ENCODE peak calls at places on chromosomes 11 and 22, in nine cellular contexts. G, L, B, S, W, C, I, N and H are unnamed samples.

GRCh38 chr11:69308936-69309799 is 15.2 kb downstream of the MYEOV start:
- DNase-seq in G (no peak), L (no peak), B (no peak), S (no peak), W (no peak), C (peak), I (no peak), N (no peak), H (peak)

GRCh38 chr11:62546244-62546936 is at the start of gene AHNAK:
- DNase-seq in G (peak), L (peak), B (peak), S (peak), W (peak), C (peak), I (peak), N (peak), H (peak)

GRCh38 chr11:3102641-3102921 is 45.4 kb upstream of the CARS1 start:
- DNase-seq in G (no peak), L (no peak), B (no peak), S (no peak), W (no peak), C (peak), I (no peak), N (no peak), H (no peak)

GRCh38 chr22:44025171-44026065 is 1.3 kb downstream of the PARVB start:
- DNase-seq in G (no peak), L (no peak), B (peak), S (peak), W (no peak), C (peak), I (no peak), N (no peak), H (no peak)

GRCh38 chr11:62489204-62489603 is 57.4 kb downstream of the AHNAK start:
- DNase-seq in G (peak), L (no peak), B (no peak), S (no peak), W (no peak), C (no peak), I (no peak), N (peak), H (no peak)

GRCh38 chr22:27462190-27462589 is 339.4 kb downstream of the MN1 start:
- DNase-seq in G (no peak), L (no peak), B (no peak), S (no peak), W (no peak), C (no peak), I (no peak), N (no peak), H (no peak)

GRCh38 chr11:27882066-27882697 is 181.9 kb upstream of the BDNF start:
- DNase-seq in G (peak), L (no peak), B (no peak), S (no peak), W (no peak), C (no peak), I (no peak), N (peak), H (no peak)

GRCh38 chr22:46881373-46882118 is 119.1 kb downstream of the TBC1D22A start:
- DNase-seq in G (peak), L (no peak), B (no peak), S (peak), W (no peak), C (no peak), I (no peak), N (peak), H (no peak)

GRCh38 chr11:32137263-32137662 is 46.4 kb downstream of the RCN1 start:
- DNase-seq in G (peak), L (no peak), B (no peak), S (no peak), W (no peak), C (no peak), I (no peak), N (peak), H (no peak)

GRCh38 chr11:898540-899190 is 11.9 kb downstream of the CHID1 start:
- DNase-seq in G (no peak), L (no peak), B (no peak), S (no peak), W (peak), C (no peak), I (no peak), N (peak), H (no peak)

GRCh38 chr11:128463386-128463829 is 124.0 kb downstream of the ETS1 start:
- DNase-seq in G (peak), L (no peak), B (no peak), S (peak), W (no peak), C (no peak), I (no peak), N (peak), H (peak)

GRCh38 chr11:93659216-93659615 is 2.3 kb upstream of the CEP295 start:
- DNase-seq in G (no peak), L (no peak), B (no peak), S (no peak), W (no peak), C (no peak), I (no peak), N (no peak), H (no peak)

GRCh38 chr22:48098243-48098935 is 1335.9 kb downstream of the TBC1D22A start:
- DNase-seq in G (no peak), L (no peak), B (no peak), S (no peak), W (no peak), C (no peak), I (no peak), N (no peak), H (no peak)

GRCh38 chr11:62143727-62144126 is 19.9 kb downstream of the INCENP start:
- DNase-seq in G (no peak), L (peak), B (no peak), S (no peak), W (no peak), C (peak), I (no peak), N (no peak), H (peak)

GRCh38 chr11:88206746-88207145 is 31.5 kb upstream of the RAB38 start:
- DNase-seq in G (no peak), L (no peak), B (no peak), S (no peak), W (no peak), C (no peak), I (no peak), N (peak), H (no peak)

GRCh38 chr11:393219-394033 is 583 bp upstream of the PKP3 start:
- DNase-seq in G (peak), L (no peak), B (no peak), S (no peak), W (no peak), C (no peak), I (no peak), N (peak), H (no peak)

GRCh38 chr11:66133216-66133775 is 63.2 kb downstream of the PACS1 start:
- DNase-seq in G (no peak), L (no peak), B (no peak), S (no peak), W (no peak), C (no peak), I (no peak), N (no peak), H (no peak)

GRCh38 chr22:32684822-32685187 is 116.7 kb upstream of the TIMP3 start:
- DNase-seq in G (peak), L (no peak), B (no peak), S (no peak), W (no peak), C (no peak), I (no peak), N (peak), H (peak)

GRCh38 chr11:1669546-1670218 is 27.3 kb upstream of the KRTAP5-6 start:
- DNase-seq in G (no peak), L (no peak), B (no peak), S (no peak), W (no peak), C (no peak), I (no peak), N (no peak), H (no peak)

GRCh38 chr11:104129138-104129537 is 34.8 kb downstream of the PDGFD start:
- DNase-seq in G (no peak), L (no peak), B (no peak), S (no peak), W (no peak), C (no peak), I (no peak), N (no peak), H (no peak)

GRCh38 chr11:6889835-6890234 is 2.5 kb downstream of the OR2D2 start:
- DNase-seq in G (no peak), L (no peak), B (no peak), S (no peak), W (no peak), C (no peak), I (no peak), N (no peak), H (no peak)

GRCh38 chr11:2207212-2207611 is 35.6 kb upstream of the TH start:
- DNase-seq in G (no peak), L (peak), B (no peak), S (no peak), W (no peak), C (no peak), I (no peak), N (no peak), H (no peak)

GRCh38 chr11:72598466-72598865 is 75.8 kb downstream of the PDE2A start:
- DNase-seq in G (no peak), L (no peak), B (no peak), S (no peak), W (no peak), C (no peak), I (no peak), N (no peak), H (no peak)

GRCh38 chr11:72602250-72602904 is 71.8 kb downstream of the PDE2A start:
- DNase-seq in G (no peak), L (no peak), B (no peak), S (no peak), W (no peak), C (no peak), I (no peak), N (no peak), H (no peak)

GRCh38 chr11:72600557-72600956 is 73.7 kb downstream of the PDE2A start:
- DNase-seq in G (no peak), L (no peak), B (no peak), S (no peak), W (no peak), C (no peak), I (no peak), N (no peak), H (no peak)

GRCh38 chr11:72598901-72599300 is 75.3 kb downstream of the PDE2A start:
- DNase-seq in G (peak), L (peak), B (peak), S (peak), W (peak), C (no peak), I (no peak), N (peak), H (no peak)

GRCh38 chr11:72599325-72600117 is 74.7 kb downstream of the PDE2A start:
- DNase-seq in G (no peak), L (no peak), B (peak), S (no peak), W (no peak), C (no peak), I (no peak), N (no peak), H (no peak)
- TF ChIP-seq CTCF in G (no peak), L (no peak), B (no peak), S (no peak), W (no peak), C (no peak), I (no peak), N (no peak), H (no peak)

GRCh38 chr22:41912338-41913039 is 2.4 kb downstream of the SHISA8 start:
- DNase-seq in G (no peak), L (no peak), B (no peak), S (no peak), W (no peak), C (no peak), I (no peak), N (no peak), H (no peak)

GRCh38 chr22:41911292-41911611 is 3.6 kb downstream of the SHISA8 start:
- DNase-seq in G (no peak), L (no peak), B (no peak), S (no peak), W (no peak), C (no peak), I (no peak), N (no peak), H (no peak)

GRCh38 chr22:41910050-41910598 is 4.8 kb downstream of the SHISA8 start:
- DNase-seq in G (no peak), L (peak), B (no peak), S (peak), W (peak), C (no peak), I (no peak), N (no peak), H (no peak)

GRCh38 chr22:41909290-41910049 is 5.4 kb downstream of the SHISA8 start:
- DNase-seq in G (no peak), L (no peak), B (no peak), S (no peak), W (no peak), C (no peak), I (no peak), N (no peak), H (no peak)

DNA sequence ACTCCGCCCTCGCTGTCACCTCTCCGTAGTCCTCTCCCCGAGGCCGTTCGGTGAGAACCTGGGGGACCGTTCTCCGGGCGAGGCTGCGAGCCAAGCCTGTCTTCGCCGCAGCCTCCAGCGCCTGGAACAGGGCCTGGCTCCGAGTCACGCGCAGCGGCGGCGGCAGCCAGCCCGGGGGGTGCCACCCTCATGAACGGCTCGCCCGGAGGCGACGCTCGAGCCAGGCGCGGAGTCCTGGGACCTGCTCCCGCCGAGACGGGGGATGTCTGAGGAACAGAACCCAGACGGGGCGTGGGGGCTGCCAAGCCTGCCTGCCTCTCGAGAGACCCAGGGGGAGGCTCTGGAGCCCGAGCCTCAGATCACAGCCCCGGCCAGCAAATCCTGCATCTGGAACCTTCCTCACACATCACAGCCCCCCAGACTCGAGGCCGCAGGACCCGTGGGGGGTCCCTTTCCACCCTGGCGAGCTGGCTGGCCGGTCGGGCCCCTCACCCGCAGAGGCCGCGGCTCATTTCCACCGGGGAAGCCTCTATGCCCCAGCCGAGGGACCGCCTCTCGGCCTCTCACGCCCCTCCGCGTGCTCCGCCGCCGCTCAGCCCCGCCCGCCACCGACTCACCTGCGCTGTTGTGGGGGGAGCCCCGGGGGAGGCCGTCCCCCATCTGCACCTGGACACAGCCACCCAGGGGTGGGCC is 4.1 kb downstream of the SHISA8 start:
- DNase-seq in G (no peak), L (peak), B (peak), S (peak), W (no peak), C (no peak), I (peak), N (peak), H (no peak)
- H3K4me3 ChIP-seq in G (peak), L (no peak), B (peak), S (peak), W (peak), C (peak), I (peak), N (peak), H (peak)

DNA sequence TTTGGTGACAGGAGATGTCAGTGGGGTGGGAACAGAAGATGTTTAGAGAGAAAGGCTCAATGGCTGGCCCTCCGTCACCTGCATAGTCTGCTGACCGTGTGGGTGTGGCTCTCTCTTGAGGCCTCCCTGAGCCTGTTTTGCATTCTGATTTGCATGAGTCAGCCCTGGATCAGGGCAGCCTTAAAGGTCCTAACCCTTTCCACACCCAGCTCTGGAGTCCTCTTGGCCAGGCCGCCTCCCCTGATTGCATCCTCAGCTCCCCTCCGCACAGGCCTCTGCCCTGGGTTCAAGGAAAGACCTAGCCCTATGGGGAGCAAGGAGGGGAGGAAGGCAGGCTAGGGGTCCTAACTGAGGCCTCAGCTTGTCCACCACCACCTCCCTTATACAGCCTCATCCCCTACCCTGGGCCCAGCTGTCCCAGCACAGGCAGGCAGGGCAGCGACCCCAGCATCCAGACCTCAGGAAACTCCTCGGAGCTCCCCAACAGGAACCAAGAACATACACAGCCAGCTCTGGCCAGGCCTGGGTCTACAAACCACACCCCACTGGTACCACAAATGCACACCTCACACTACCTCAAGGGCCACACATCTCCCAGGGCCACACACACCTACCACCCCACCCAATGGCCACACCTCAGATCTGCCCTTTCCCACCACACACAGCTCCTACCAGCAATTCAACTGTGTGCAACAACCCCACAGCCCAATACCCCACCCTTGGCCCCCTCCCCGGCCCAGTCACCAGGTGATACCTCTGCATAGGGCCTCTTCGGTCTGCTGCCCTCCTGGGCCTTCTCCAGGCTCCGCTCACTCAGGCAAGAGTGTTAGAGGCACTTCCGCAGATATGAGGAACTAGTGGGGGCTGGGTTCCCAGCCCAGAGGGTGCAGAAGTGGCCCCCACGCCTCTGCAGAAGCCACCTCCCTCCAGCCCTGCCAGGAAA is 13.7 kb downstream of the ARAP1 start:
- DNase-seq in G (peak), L (no peak), B (no peak), S (no peak), W (no peak), C (peak), I (no peak), N (no peak), H (no peak)
- H3K27ac ChIP-seq in G (no peak), L (no peak), B (peak), S (peak), W (peak), C (peak), I (peak), N (peak), H (peak)

GRCh38 chr22:37744589-37744988 is 47.7 kb downstream of the TRIOBP start:
- DNase-seq in G (no peak), L (no peak), B (no peak), S (no peak), W (no peak), C (no peak), I (no peak), N (no peak), H (no peak)

GRCh38 chr22:37739611-37740049 is 42.8 kb downstream of the TRIOBP start:
- DNase-seq in G (no peak), L (no peak), B (peak), S (no peak), W (no peak), C (peak), I (no peak), N (no peak), H (no peak)

GRCh38 chr22:37740455-37741311 is 43.8 kb downstream of the TRIOBP start:
- DNase-seq in G (no peak), L (no peak), B (peak), S (no peak), W (no peak), C (no peak), I (peak), N (no peak), H (no peak)

GRCh38 chr22:37741312-37741795 is 44.5 kb downstream of the TRIOBP start:
- DNase-seq in G (peak), L (peak), B (peak), S (peak), W (peak), C (peak), I (no peak), N (peak), H (peak)

GRCh38 chr22:37742374-37743092 is 45.7 kb downstream of the TRIOBP start:
- DNase-seq in G (peak), L (no peak), B (peak), S (no peak), W (no peak), C (no peak), I (no peak), N (peak), H (no peak)
- TF ChIP-seq CTCF in G (no peak), L (no peak), B (no peak), S (no peak), W (no peak), C (no peak), I (no peak), N (no peak), H (no peak)